ENCODE peak calls at places on chromosomes 5 and 9, in six cellular contexts. X is fibroblast of lung, J is cardiac fibroblast, S is right lobe of liver, H is tibial artery, Q is adipocyte. Y is an unnamed sample.
A peak's percentile ranks its signal among the peaks of the same experiment; 100 is the strongest.

GRCh38 chr9:130837002-130837511 is 2.0 kb downstream of the ABL1 start:
- DNase-seq in X (peak; percentile 62), S (no peak), H (no peak), J (peak; percentile 66), Q (peak; percentile 85), Y (peak; percentile 56)

GRCh38 chr9:81605154-81605670 is 84.1 kb downstream of the TLE1 start:
- DNase-seq in Q (no peak), X (no peak), S (no peak), H (no peak), J (no peak), Y (no peak)

GRCh38 chr9:5879419-5880181 is 11.1 kb upstream of the MLANA start:
- DNase-seq in S (no peak), H (no peak), X (peak; percentile 24), J (peak; percentile 77), Q (peak; percentile 65), Y (peak; percentile 36)

GRCh38 chr9:127835930-127836586 is 18.4 kb downstream of the ENG start:
- DNase-seq in J (peak; percentile 84), S (no peak), H (no peak), Q (peak; percentile 91), X (peak; percentile 62), Y (peak; percentile 65)

GRCh38 chr5:8340739-8341344 is 471.9 kb downstream of the MTRR start:
- DNase-seq in H (no peak), X (peak; percentile 49), J (peak; percentile 45), S (no peak), Q (peak; percentile 62), Y (peak; percentile 5)

GRCh38 chr5:21680196-21680595 is 1172.9 kb downstream of the CDH12 start:
- DNase-seq in S (no peak), H (no peak), J (peak; percentile 89), X (peak; percentile 96), Q (peak; percentile 71), Y (peak; percentile 88)

GRCh38 chr9:69173891-69174644 is at the start of gene TJP2:
- DNase-seq in S (peak; percentile 91), J (peak; percentile 80), Q (peak; percentile 85), H (peak; percentile 86), X (peak; percentile 78), Y (peak; percentile 75)

GRCh38 chr5:177491429-177491945 is 5.9 kb downstream of the PDLIM7 start:
- DNase-seq in Q (peak; percentile 76), H (peak; percentile 81), X (no peak), J (peak; percentile 39), S (no peak), Y (peak; percentile 56)

GRCh38 chr5:122858451-122858850 is 13.0 kb downstream of the SNX24 start:
- DNase-seq in S (no peak), X (no peak), H (no peak), Q (peak; percentile 35), J (peak; percentile 85), Y (no peak)

GRCh38 chr5:32710859-32711692 is at the start of gene NPR3:
- DNase-seq in Q (peak; percentile 89), J (peak; percentile 62), X (peak; percentile 62), H (peak; percentile 75), S (no peak), Y (peak; percentile 33)

GRCh38 chr9:106077731-106078130 is 383.4 kb downstream of the TMEM38B start:
- DNase-seq in H (no peak), S (no peak), X (no peak), Q (no peak), J (no peak), Y (no peak)

GRCh38 chr5:100903036-100903887 is at the start of gene ST8SIA4:
- DNase-seq in J (peak; percentile 62), H (peak; percentile 80), Q (peak; percentile 31), X (peak; percentile 69), S (peak; percentile 76), Y (peak; percentile 79)

GRCh38 chr9:4030751-4031150 is 269.1 kb downstream of the GLIS3 start:
- DNase-seq in S (no peak), Q (no peak), H (no peak), J (peak; percentile 41), X (no peak), Y (peak; percentile 28)

GRCh38 chr9:94553029-94553938 is 1.6 kb upstream of the PCAT7 start:
- DNase-seq in J (no peak), X (no peak), H (no peak), S (peak; percentile 93), Q (no peak), Y (no peak)

GRCh38 chr5:79396265-79396664 is 117.7 kb downstream of the HOMER1 start:
- DNase-seq in X (peak; percentile 5), Q (no peak), J (peak; percentile 37), H (no peak), S (no peak), Y (peak; percentile 5)

GRCh38 chr9:108057421-108058136 is 568.0 kb upstream of the KLF4 start:
- DNase-seq in X (peak; percentile 98), Q (peak; percentile 92), S (no peak), H (no peak), J (peak; percentile 98), Y (peak; percentile 94)

GRCh38 chr5:124746916-124747769 is 704 bp upstream of the ZNF608 start:
- DNase-seq in X (peak; percentile 99), Q (peak; percentile 95), J (peak; percentile 94), S (peak; percentile 87), H (peak; percentile 89), Y (peak; percentile 96)

GRCh38 chr5:90020575-90021535 is 388.7 kb downstream of the CETN3 start:
- DNase-seq in H (no peak), S (no peak), Q (peak; percentile 81), X (peak; percentile 92), J (peak; percentile 95), Y (peak; percentile 97)
- H3K4me3 ChIP-seq in H (peak overlapping the region; percentile 40), S (no peak overlapping the region), Q (peak overlapping the region; percentile 77), X (peak overlapping the region; percentile 44), J (peak overlapping the region; percentile 44), Y (peak overlapping the region; percentile 17)

DNA sequence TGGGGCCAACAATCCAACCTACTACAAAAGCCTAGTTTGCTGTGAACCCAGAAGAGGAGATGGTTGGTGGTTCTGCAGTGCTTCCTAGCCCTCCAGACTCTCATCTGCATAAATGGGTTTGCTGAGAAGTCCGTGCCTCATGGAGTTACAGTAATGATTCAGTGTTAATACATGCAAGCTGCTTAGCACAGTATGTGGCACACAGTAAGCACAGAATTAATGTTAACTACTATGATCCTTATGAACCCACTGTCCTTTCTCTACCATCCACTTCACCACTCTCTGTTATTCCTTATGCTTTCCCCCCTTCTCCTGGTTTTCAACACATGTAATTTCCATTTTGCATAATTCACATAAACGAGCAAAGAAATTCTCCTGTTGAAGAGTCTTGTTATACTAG is 99.9 kb downstream of the ACTBL2 start:
- DNase-seq in J (peak; percentile 15), Q (no peak), S (no peak), X (no peak), H (no peak), Y (no peak)
- H3K4me3 ChIP-seq in J (no peak overlapping the region), Q (no peak overlapping the region), S (no peak overlapping the region), X (no peak overlapping the region), H (no peak overlapping the region), Y (no peak overlapping the region)

GRCh38 chr9:7439355-7439978 is 360.1 kb downstream of the DMAC1 start:
- DNase-seq in S (no peak), J (peak; percentile 6), X (peak; percentile 88), Q (no peak), H (no peak), Y (peak; percentile 30)
- H3K4me3 ChIP-seq in S (no peak overlapping the region), J (no peak overlapping the region), X (no peak overlapping the region), Q (no peak overlapping the region), H (no peak overlapping the region), Y (no peak overlapping the region)

GRCh38 chr9:117732494-117732893 is 28.3 kb downstream of the TLR4 start:
- DNase-seq in Q (no peak), H (no peak), S (no peak), J (no peak), X (no peak), Y (no peak)
- H3K4me3 ChIP-seq in Q (no peak overlapping the region), H (no peak overlapping the region), S (no peak overlapping the region), J (no peak overlapping the region), X (no peak overlapping the region), Y (no peak overlapping the region)

GRCh38 chr9:75000835-75001234 is 27.3 kb downstream of the CARNMT1 start:
- DNase-seq in Q (no peak), X (no peak), S (no peak), H (no peak), J (no peak), Y (no peak)
- H3K4me3 ChIP-seq in Q (no peak overlapping the region), X (no peak overlapping the region), S (no peak overlapping the region), H (no peak overlapping the region), J (no peak overlapping the region), Y (no peak overlapping the region)

GRCh38 chr5:60488466-60489130 is 211.4 kb downstream of the DEPDC1B start:
- DNase-seq in S (no peak), H (no peak), J (no peak), Q (peak; percentile 36), X (no peak), Y (peak; percentile 25)
- H3K4me3 ChIP-seq in S (no peak overlapping the region), H (peak overlapping the region; percentile 53), J (no peak overlapping the region), Q (no peak overlapping the region), X (no peak overlapping the region), Y (no peak overlapping the region)

DNA sequence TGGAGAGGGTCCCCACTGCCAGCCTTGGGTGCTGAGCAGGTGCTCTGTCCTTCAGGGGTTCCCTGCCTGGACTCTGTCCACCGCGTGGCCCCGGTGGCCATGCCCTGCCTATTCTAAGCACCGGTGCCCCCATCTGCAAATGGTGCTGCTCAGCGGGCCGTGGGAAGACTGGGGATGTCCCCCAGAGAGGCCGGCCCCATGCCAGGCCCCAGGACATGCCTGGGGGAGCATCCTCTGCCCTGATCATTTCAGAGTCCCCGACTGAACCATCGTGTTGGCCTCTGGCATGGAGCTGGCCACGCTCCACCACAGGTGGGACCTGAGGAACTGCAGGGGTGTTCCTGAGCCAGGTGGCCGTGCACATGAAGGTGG is 64.7 kb downstream of the RXRA start:
- DNase-seq in J (no peak), Q (no peak), H (no peak), S (no peak), X (no peak), Y (no peak)
- H3K4me3 ChIP-seq in J (no peak overlapping the region), Q (no peak overlapping the region), H (no peak overlapping the region), S (no peak overlapping the region), X (no peak overlapping the region), Y (no peak overlapping the region)